ENCODE peak calls at places on chromosomes 16 and 17, in six cellular contexts. B is H1, H is IMR-90, E is mesenchymal stem cell, X is H9, O is neuronal stem cell. J is an unnamed sample.

GRCh38 chr16:81310045-81310644 is 4.6 kb upstream of the GAN start:
- DNase-seq in B (no peak), H (no peak), E (no peak), X (no peak), O (no peak), J (no peak)

GRCh38 chr17:39196820-39197331 is 593 bp downstream of the CACNB1 start:
- DNase-seq in B (peak), H (no peak), E (no peak), X (peak), O (no peak), J (no peak)

GRCh38 chr16:88619859-88620655 is 18.3 kb upstream of the IL17C start:
- DNase-seq in B (no peak), H (peak), E (peak), X (no peak), O (no peak), J (no peak)

GRCh38 chr17:15157051-15157450 is 108.1 kb downstream of the PMP22 start:
- DNase-seq in B (no peak), H (peak), E (peak), X (no peak), O (no peak), J (peak)

GRCh38 chr17:77677210-77677609 is 281.3 kb upstream of the TNRC6C start:
- DNase-seq in B (no peak), H (no peak), E (no peak), X (no peak), O (no peak), J (no peak)

GRCh38 chr16:77788196-77789084 is at the start of gene VAT1L:
- DNase-seq in B (peak), H (peak), E (peak), X (peak), O (peak), J (no peak)

GRCh38 chr16:55323637-55324490 is at the start of gene IRX6:
- DNase-seq in B (peak), H (no peak), E (no peak), X (peak), O (peak), J (no peak)

GRCh38 chr16:50740747-50741146 is 1.1 kb upstream of the CYLD start:
- DNase-seq in B (no peak), H (no peak), E (peak), X (no peak), O (no peak), J (peak)

GRCh38 chr16:88816736-88817535 is 5.2 kb upstream of the APRT start:
- DNase-seq in B (no peak), H (no peak), E (no peak), X (no peak), O (no peak), J (no peak)

GRCh38 chr16:88141580-88141979 is 190.3 kb downstream of the BANP start:
- DNase-seq in B (no peak), H (no peak), E (no peak), X (no peak), O (no peak), J (no peak)

GRCh38 chr16:17273142-17273561 is 197.6 kb downstream of the XYLT1 start:
- DNase-seq in B (no peak), H (peak), E (no peak), X (no peak), O (no peak), J (peak)

GRCh38 chr16:10093564-10093963 is 88.7 kb downstream of the GRIN2A start:
- DNase-seq in B (no peak), H (no peak), E (peak), X (no peak), O (no peak), J (no peak)

GRCh38 chr16:22055881-22056280 is 36.5 kb upstream of the VWA3A start:
- DNase-seq in B (peak), H (no peak), E (peak), X (peak), O (no peak), J (no peak)

GRCh38 chr17:74408830-74409229 is 23.1 kb upstream of the GPRC5C start:
- DNase-seq in B (no peak), H (no peak), E (no peak), X (no peak), O (no peak), J (no peak)

GRCh38 chr17:48561894-48562810 is 16.0 kb downstream of the HOXB4 start:
- DNase-seq in B (no peak), H (peak), E (peak), X (no peak), O (no peak), J (no peak)

GRCh38 chr17:75565066-75565465 is 22.5 kb upstream of the MYO15B start:
- DNase-seq in B (no peak), H (peak), E (peak), X (no peak), O (no peak), J (peak)

GRCh38 chr17:18148586-18148985 is 35.0 kb upstream of the ALKBH5 start:
- DNase-seq in B (no peak), H (no peak), E (no peak), X (no peak), O (no peak), J (no peak)

GRCh38 chr16:67922221-67922620 is 9.4 kb downstream of the CTRL start:
- DNase-seq in B (no peak), H (peak), E (no peak), X (no peak), O (no peak), J (no peak)

GRCh38 chr17:78127888-78128615 is 503 bp downstream of the TMC6 start:
- DNase-seq in B (no peak), H (no peak), E (peak), X (no peak), O (no peak), J (no peak)

GRCh38 chr17:8140413-8141029 is 11.7 kb downstream of the PER1 start:
- DNase-seq in B (no peak), H (no peak), E (no peak), X (no peak), O (no peak), J (no peak)

GRCh38 chr16:47565454-47565853 is 104.3 kb downstream of the PHKB start:
- DNase-seq in B (no peak), H (peak), E (peak), X (no peak), O (no peak), J (peak)

GRCh38 chr17:41982026-41982989 is 15.7 kb downstream of the CNP start:
- DNase-seq in B (no peak), H (peak), E (no peak), X (no peak), O (no peak), J (no peak)

GRCh38 chr17:5630434-5630833 is 46.1 kb upstream of the NLRP1 start:
- DNase-seq in B (no peak), H (peak), E (no peak), X (no peak), O (no peak), J (peak)

GRCh38 chr17:5628262-5628661 is 44.0 kb upstream of the NLRP1 start:
- DNase-seq in B (no peak), H (no peak), E (no peak), X (no peak), O (no peak), J (no peak)

GRCh38 chr17:5631958-5632357 is 47.6 kb upstream of the NLRP1 start:
- DNase-seq in B (no peak), H (no peak), E (no peak), X (no peak), O (no peak), J (no peak)

GRCh38 chr17:5629133-5629532 is 44.8 kb upstream of the NLRP1 start:
- DNase-seq in B (no peak), H (no peak), E (no peak), X (no peak), O (no peak), J (no peak)
- H3K18ac ChIP-seq in B (no peak), H (no peak), E (no peak), X (no peak), O (no peak), J (no peak)

GRCh38 chr16:84599528-84600202 is 18.2 kb downstream of the COTL1 start:
- DNase-seq in B (peak), H (peak), E (peak), X (peak), O (peak), J (peak)
- H4K91ac ChIP-seq in B (no peak), H (peak), E (peak), X (no peak), O (no peak), J (no peak)

GRCh38 chr16:2776500-2777139 is 460 bp downstream of the ELOB start:
- DNase-seq in B (no peak), H (no peak), E (peak), X (no peak), O (peak), J (peak)

GRCh38 chr16:2775765-2776499 is 1.1 kb downstream of the ELOB start:
- DNase-seq in B (no peak), H (no peak), E (no peak), X (no peak), O (no peak), J (no peak)

GRCh38 chr16:2779151-2779920 is 2.3 kb upstream of the ELOB start:
- DNase-seq in B (no peak), H (no peak), E (no peak), X (peak), O (no peak), J (no peak)

GRCh38 chr16:2778692-2778958 is 1.5 kb upstream of the ELOB start:
- DNase-seq in B (no peak), H (no peak), E (no peak), X (no peak), O (no peak), J (no peak)

DNA sequence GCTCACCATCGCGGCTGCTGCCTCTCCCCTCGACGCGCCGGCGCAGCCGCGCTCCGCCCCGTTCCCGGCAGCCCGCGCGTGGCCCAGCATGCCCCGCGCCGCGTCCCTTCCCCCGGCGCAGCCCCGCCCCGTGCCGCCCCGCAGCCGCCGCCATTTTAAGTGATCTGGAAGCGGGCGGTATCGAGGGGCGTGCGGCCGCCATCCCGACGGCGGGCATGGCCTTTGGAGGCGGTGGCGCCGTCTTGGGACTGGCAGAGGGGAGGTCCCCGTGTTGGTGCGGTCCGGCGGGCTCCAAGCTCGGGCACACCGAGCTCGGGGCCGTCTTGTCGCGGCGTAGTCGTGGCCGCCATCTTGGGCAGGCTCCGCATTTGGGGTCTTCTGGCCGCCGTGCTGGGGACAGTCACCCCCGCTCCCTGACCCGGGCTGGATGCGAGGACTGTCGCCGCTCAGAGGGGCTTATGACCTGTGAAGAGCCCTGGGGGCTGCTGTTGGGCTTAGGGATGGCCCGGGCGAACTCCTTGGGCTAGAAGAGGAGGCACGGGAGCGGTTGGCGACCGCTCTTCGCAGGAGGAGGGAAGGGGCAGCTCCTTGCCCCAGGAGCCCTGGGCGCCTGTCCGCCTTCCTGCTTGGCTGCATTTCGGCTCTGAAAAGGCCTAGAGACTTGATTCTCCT is at the start of gene ELOB:
- DNase-seq in B (peak), H (peak), E (peak), X (peak), O (peak), J (peak)
- H3K18ac ChIP-seq in B (peak), H (peak), E (peak), X (peak), O (peak), J (peak)

DNA sequence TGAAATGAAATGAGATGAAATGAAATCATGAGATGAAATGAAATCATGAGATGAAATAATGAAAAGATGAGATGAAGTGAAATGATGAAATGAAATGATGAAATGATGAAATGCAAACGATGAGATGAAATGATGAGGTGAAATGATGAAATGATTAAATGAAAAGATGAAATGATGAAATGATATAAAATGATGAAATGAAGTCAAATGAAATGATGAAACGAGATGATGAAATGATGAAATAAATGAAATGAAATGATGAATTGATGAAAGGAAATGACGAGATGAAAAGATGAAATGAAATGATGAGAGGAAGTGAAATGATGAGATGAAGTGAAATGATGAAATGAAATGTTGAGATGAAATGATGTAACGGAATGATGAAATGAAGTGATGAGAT is 595.6 kb downstream of the TP53TG3F start:
- DNase-seq in B (no peak), H (no peak), E (no peak), X (no peak), O (no peak), J (no peak)
- H4K91ac ChIP-seq in B (no peak), H (no peak), E (no peak), X (no peak), O (no peak), J (no peak)

DNA sequence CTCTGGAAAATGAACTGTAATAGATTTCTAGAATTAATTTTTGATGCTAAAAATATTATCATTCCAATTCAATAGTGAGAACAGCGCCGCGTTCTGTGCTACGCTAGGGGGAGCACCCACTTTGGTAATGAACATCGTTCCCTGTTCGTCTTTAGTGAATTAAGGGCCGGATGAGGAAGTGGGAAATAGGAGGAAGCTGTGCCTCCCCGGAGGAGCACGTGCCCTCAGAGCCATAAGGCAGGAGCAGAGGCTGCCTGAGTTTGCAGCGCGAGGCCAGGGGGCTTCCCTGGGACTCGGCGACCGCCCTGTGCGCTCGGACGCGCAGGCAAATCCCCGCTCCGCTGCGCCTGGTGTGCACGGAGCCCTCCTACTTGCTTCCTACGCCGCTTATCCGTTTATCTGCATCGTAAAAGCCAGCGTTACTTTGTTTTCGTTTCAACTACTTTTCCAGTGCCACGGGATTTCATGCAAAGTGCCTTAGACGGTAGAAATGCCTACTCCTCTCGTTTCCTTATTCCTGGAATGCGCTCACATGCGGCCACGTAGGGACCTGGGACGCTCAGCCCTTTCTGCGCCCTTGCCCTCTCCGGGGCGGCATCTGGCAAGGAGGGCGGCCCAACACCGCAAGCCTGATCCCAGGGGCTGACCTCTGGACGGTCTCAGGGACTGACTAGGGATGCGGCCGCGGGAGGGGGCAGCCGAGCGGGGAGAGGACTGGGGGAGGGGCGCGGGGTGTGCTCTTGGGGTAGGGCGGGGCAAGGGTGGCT is 76.4 kb downstream of the KCNJ12 start:
- DNase-seq in B (peak), H (peak), E (peak), X (peak), O (peak), J (peak)
- H3K18ac ChIP-seq in B (peak), H (no peak), E (peak), X (peak), O (peak), J (no peak)

GRCh38 chr16:86716649-86717048 is 138.3 kb downstream of the FOXL1 start:
- DNase-seq in B (no peak), H (no peak), E (no peak), X (no peak), O (no peak), J (no peak)

GRCh38 chr16:86713021-86713631 is 134.8 kb downstream of the FOXL1 start:
- DNase-seq in B (no peak), H (no peak), E (no peak), X (no peak), O (no peak), J (no peak)

GRCh38 chr16:86722970-86723369 is 144.6 kb downstream of the FOXL1 start:
- DNase-seq in B (no peak), H (peak), E (no peak), X (no peak), O (no peak), J (no peak)

GRCh38 chr16:86714166-86714565 is 135.8 kb downstream of the FOXL1 start:
- DNase-seq in B (no peak), H (peak), E (peak), X (no peak), O (no peak), J (no peak)

DNA sequence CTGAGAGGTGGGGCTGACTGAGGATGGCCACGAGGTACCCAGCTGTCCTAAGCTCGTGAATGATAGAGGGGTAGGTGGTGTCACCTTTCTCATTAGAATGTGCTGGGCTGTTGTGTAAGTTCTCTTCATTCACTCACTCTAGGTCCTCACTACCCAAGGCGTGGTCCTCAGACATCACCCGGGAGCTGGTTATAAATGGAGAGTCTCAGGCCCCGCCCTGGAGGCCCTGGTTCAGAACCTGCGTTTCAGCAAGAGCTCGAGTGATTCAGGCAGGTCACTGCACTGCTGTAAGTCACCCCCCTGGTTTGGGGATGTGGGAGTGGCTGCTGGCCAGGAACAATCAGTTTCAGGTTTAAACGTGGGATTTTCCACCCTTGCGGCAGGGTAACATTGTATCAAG is 139.8 kb downstream of the FOXL1 start:
- DNase-seq in B (no peak), H (peak), E (no peak), X (peak), O (no peak), J (no peak)
- H4K91ac ChIP-seq in B (no peak), H (no peak), E (no peak), X (no peak), O (no peak), J (no peak)

GRCh38 chr17:64118452-64118979 is 11.4 kb downstream of the ERN1 start:
- DNase-seq in B (no peak), H (no peak), E (no peak), X (peak), O (no peak), J (peak)
- H3K18ac ChIP-seq in B (no peak), H (no peak), E (no peak), X (no peak), O (no peak), J (no peak)

DNA sequence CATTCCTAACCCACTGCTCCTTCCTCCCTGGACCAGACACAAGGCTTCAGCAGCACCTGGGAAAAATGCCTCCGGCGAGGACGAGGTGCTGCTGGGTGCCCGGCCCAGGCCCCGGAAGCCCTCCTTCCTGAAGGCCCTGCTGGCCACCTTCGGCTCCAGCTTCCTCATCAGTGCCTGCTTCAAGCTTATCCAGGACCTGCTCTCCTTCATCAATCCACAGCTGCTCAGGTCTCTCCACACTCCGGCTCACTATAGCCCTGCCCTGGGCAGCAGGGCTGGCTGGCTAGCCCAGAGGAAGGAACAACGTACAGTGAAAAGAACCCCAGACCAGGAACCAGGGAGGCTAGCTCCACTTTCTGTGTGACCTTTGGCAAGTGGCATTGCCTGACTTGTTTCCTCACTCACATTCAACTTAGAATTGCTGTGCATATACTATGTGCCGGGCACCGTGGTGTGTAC is 26.2 kb downstream of the ABCC3 start:
- DNase-seq in B (no peak), H (no peak), E (no peak), X (no peak), O (no peak), J (peak)
- H4K91ac ChIP-seq in B (no peak), H (peak), E (peak), X (no peak), O (no peak), J (peak)